ENCODE peak calls at places on chromosomes 16 and 17, in five cellular contexts. E, J, T, C and O are unnamed samples.

GRCh38 chr16:89369266-89369895 is 121.0 kb downstream of the ANKRD11 start:
- DNase-seq in E (no peak), J (no peak), T (peak), C (no peak), O (no peak)

GRCh38 chr17:59527931-59528330 is 37.5 kb upstream of the DHX40 start:
- DNase-seq in E (no peak), J (no peak), T (no peak), C (no peak), O (no peak)

GRCh38 chr17:50465635-50466034 is 3.0 kb downstream of the CHAD start:
- DNase-seq in E (no peak), J (peak), T (no peak), C (no peak), O (no peak)

GRCh38 chr16:83738926-83739503 is 68.8 kb upstream of the HSBP1 start:
- DNase-seq in E (no peak), J (no peak), T (peak), C (no peak), O (no peak)

GRCh38 chr17:18182978-18183333 is 672 bp upstream of the ALKBH5 start:
- DNase-seq in E (peak), J (no peak), T (no peak), C (peak), O (peak)

GRCh38 chr17:50269477-50270429 is 4.5 kb upstream of the TMEM92 start:
- DNase-seq in E (peak), J (peak), T (peak), C (peak), O (peak)

GRCh38 chr17:52145496-52145895 is 13.0 kb downstream of the CA10 start:
- DNase-seq in E (no peak), J (no peak), T (peak), C (no peak), O (no peak)

GRCh38 chr17:39943702-39944392 is 16.3 kb downstream of the LRRC3C start:
- DNase-seq in E (no peak), J (no peak), T (no peak), C (no peak), O (no peak)